ENCODE peak calls at places on chromosomes 3 and 15, in nine cellular contexts. F is A549, D is astrocyte of the spinal cord, N is brain microvascular endothelial cell, J is mammary epithelial cell, Y is BJ, W is sigmoid colon, G is astrocyte of the cerebellum, S is neural progenitor cell. X is an unnamed sample.

GRCh38 chr15:90823455-90823974 is 44.9 kb upstream of the FURIN start:
- DNase-seq in F (no peak), D (no peak), N (no peak), J (no peak), Y (no peak), W (peak; percentile 38), G (no peak), S (no peak), X (no peak)

GRCh38 chr3:126985143-126985985 is 2.4 kb downstream of the PLXNA1 start:
- DNase-seq in F (no peak), D (no peak), N (no peak), J (no peak), Y (no peak), W (no peak), G (no peak), S (peak; percentile 59), X (no peak)

GRCh38 chr3:107064445-107065060 is 312.7 kb upstream of the CCDC54 start:
- DNase-seq in F (peak; percentile 69), D (peak; percentile 87), N (peak; percentile 83), J (peak; percentile 62), Y (peak; percentile 19), W (peak; percentile 74), G (peak; percentile 86), S (peak; percentile 79), X (peak; percentile 36)

GRCh38 chr3:167066977-167067843 is 312.9 kb downstream of the ZBBX start:
- DNase-seq in F (no peak), D (no peak), N (no peak), J (no peak), Y (no peak), W (no peak), G (no peak), S (no peak), X (no peak)

GRCh38 chr15:39478996-39479395 is 101.9 kb upstream of the THBS1 start:
- DNase-seq in F (no peak), D (no peak), N (no peak), J (no peak), Y (no peak), W (no peak), G (no peak), S (no peak), X (no peak)

GRCh38 chr3:45084820-45085816 is 59.0 kb downstream of the CLEC3B start:
- DNase-seq in F (no peak), D (peak; percentile 96), N (peak; percentile 89), J (peak; percentile 61), Y (peak; percentile 73), W (no peak), G (peak; percentile 94), S (no peak), X (no peak)

GRCh38 chr3:10312391-10312790 is 8.5 kb downstream of the SEC13 start:
- DNase-seq in F (no peak), D (no peak), N (no peak), J (no peak), Y (no peak), W (no peak), G (no peak), S (no peak), X (no peak)

GRCh38 chr15:74422723-74423442 is 10.9 kb downstream of the SEMA7A start:
- DNase-seq in F (peak; percentile 27), D (peak; percentile 58), N (peak; percentile 22), J (peak; percentile 83), Y (peak; percentile 44), W (no peak), G (no peak), S (peak; percentile 55), X (peak; percentile 75)

GRCh38 chr3:158791259-158791920 is 10.5 kb upstream of the MFSD1 start:
- DNase-seq in F (peak; percentile 76), D (peak; percentile 80), N (peak; percentile 67), J (peak; percentile 46), Y (no peak), W (no peak), G (no peak), S (peak; percentile 75), X (no peak)

GRCh38 chr15:67240235-67241131 is 14.0 kb downstream of the AAGAB start:
- DNase-seq in F (peak; percentile 57), D (no peak), N (no peak), J (peak; percentile 30), Y (no peak), W (no peak), G (no peak), S (no peak), X (no peak)

GRCh38 chr3:142705256-142705655 is 18.6 kb upstream of the TRPC1 start:
- DNase-seq in F (no peak), D (no peak), N (peak; percentile 11), J (no peak), Y (no peak), W (no peak), G (no peak), S (no peak), X (no peak)

GRCh38 chr3:194121881-194122280 is 14.1 kb upstream of the HES1 start:
- DNase-seq in F (peak; percentile 75), D (peak; percentile 57), N (no peak), J (peak; percentile 67), Y (no peak), W (no peak), G (no peak), S (no peak), X (no peak)

GRCh38 chr3:51605938-51606337 is 65.1 kb upstream of the TEX264 start:
- DNase-seq in F (no peak), D (no peak), N (no peak), J (no peak), Y (no peak), W (no peak), G (no peak), S (no peak), X (no peak)

GRCh38 chr3:105829879-105830622 is 38.8 kb downstream of the CBLB start:
- DNase-seq in F (no peak), D (peak; percentile 73), N (no peak), J (peak; percentile 53), Y (no peak), W (no peak), G (no peak), S (no peak), X (no peak)

GRCh38 chr3:49563766-49564165 is 9.5 kb downstream of the BSN start:
- DNase-seq in F (no peak), D (no peak), N (no peak), J (no peak), Y (no peak), W (no peak), G (no peak), S (no peak), X (no peak)

GRCh38 chr3:112499328-112499727 is at the start of gene BTLA:
- DNase-seq in F (no peak), D (no peak), N (no peak), J (no peak), Y (no peak), W (no peak), G (no peak), S (no peak), X (no peak)

GRCh38 chr3:184565421-184566211 is 4.0 kb downstream of the EPHB3 start:
- DNase-seq in F (no peak), D (peak; percentile 86), N (peak; percentile 39), J (peak; percentile 95), Y (peak; percentile 63), W (no peak), G (peak; percentile 62), S (peak; percentile 64), X (no peak)

GRCh38 chr3:133756716-133757694 is 10.8 kb downstream of the TF start:
- DNase-seq in F (no peak), D (no peak), N (no peak), J (peak; percentile 55), Y (no peak), W (no peak), G (no peak), S (no peak), X (no peak)

GRCh38 chr3:2454865-2455264 is 356.2 kb downstream of the CNTN4 start:
- DNase-seq in F (no peak), D (no peak), N (no peak), J (no peak), Y (no peak), W (no peak), G (no peak), S (no peak), X (no peak)

GRCh38 chr3:171248426-171249115 is 211.6 kb downstream of the TNIK start:
- DNase-seq in F (no peak), D (no peak), N (no peak), J (no peak), Y (no peak), W (no peak), G (no peak), S (no peak), X (no peak)

GRCh38 chr3:52136513-52136912 is 17.7 kb downstream of the POC1A start:
- DNase-seq in F (no peak), D (peak; percentile 9), N (no peak), J (no peak), Y (no peak), W (no peak), G (no peak), S (no peak), X (no peak)

GRCh38 chr15:75649848-75650247 is 2.1 kb downstream of the SNX33 start:
- DNase-seq in F (no peak), D (no peak), N (no peak), J (no peak), Y (no peak), W (peak; percentile 65), G (no peak), S (no peak), X (no peak)
- H3K4me3 ChIP-seq in F (no peak overlapping the region), D (no peak overlapping the region), N (peak overlapping the region; percentile 9), J (peak overlapping the region; percentile 25), Y (peak overlapping the region; percentile 77), W (peak overlapping the region; percentile 24), G (peak overlapping the region; percentile 87), S (no peak overlapping the region), X (no peak overlapping the region)

GRCh38 chr3:161339517-161340500 is 31.5 kb downstream of the SPTSSB start:
- DNase-seq in F (no peak), D (no peak), N (no peak), J (no peak), Y (no peak), W (no peak), G (no peak), S (no peak), X (no peak)
- TF ChIP-seq CTCF in F (no peak), D (no peak), N (no peak), J (no peak), Y (no peak), W (no peak), G (no peak), S (no peak), X (no peak)

GRCh38 chr15:36878745-36879262 is 221.5 kb downstream of the MEIS2 start:
- DNase-seq in F (no peak), D (no peak), N (no peak), J (no peak), Y (no peak), W (no peak), G (no peak), S (peak; percentile 18), X (no peak)
- H3K4me3 ChIP-seq in F (no peak overlapping the region), D (no peak overlapping the region), N (peak overlapping the region; percentile 10), J (no peak overlapping the region), Y (no peak overlapping the region), W (no peak overlapping the region), G (no peak overlapping the region), S (peak overlapping the region; percentile 44), X (no peak overlapping the region)

GRCh38 chr15:85412956-85413854 is 32.8 kb downstream of the AKAP13 start:
- DNase-seq in F (peak; percentile 93), D (peak; percentile 94), N (peak; percentile 94), J (peak; percentile 98), Y (no peak), W (peak; percentile 85), G (peak; percentile 69), S (no peak), X (peak; percentile 92)
- TF ChIP-seq CTCF in F (no peak), D (no peak), N (no peak), J (no peak), Y (no peak), W (no peak), G (no peak), S (no peak), X (no peak)

GRCh38 chr3:9135526-9135925 is 113.9 kb downstream of the SRGAP3 start:
- DNase-seq in F (no peak), D (no peak), N (no peak), J (no peak), Y (no peak), W (no peak), G (no peak), S (no peak), X (no peak)
- H3K4me3 ChIP-seq in F (no peak overlapping the region), D (no peak overlapping the region), N (no peak overlapping the region), J (no peak overlapping the region), Y (no peak overlapping the region), W (no peak overlapping the region), G (peak overlapping the region; percentile 27), S (peak overlapping the region; percentile 45), X (peak overlapping the region; percentile 51)

X was measured in epithelial cell of proximal tubule.